ENCODE peak calls at places on chromosome 18, in nine cellular contexts. K, A, Y, N, H, F, P, X and O are unnamed samples.

GRCh38 chr18:58541789-58542425 is 87.0 kb downstream of the ALPK2 start:
- DNase-seq in F (peak), Y (no peak), K (no peak), H (peak), N (no peak), X (no peak), A (no peak), P (no peak), O (peak)

GRCh38 chr18:47166235-47166634 is 9.9 kb downstream of the IER3IP1 start:
- DNase-seq in N (no peak), X (no peak), P (no peak), H (peak), Y (no peak), K (no peak), F (no peak), A (no peak), O (no peak)

GRCh38 chr18:12076424-12077140 is 17.1 kb upstream of the ANKRD62 start:
- DNase-seq in N (no peak), A (no peak), H (peak), X (no peak), F (peak), P (no peak), Y (no peak), K (peak), O (no peak)

GRCh38 chr18:36298113-36298701 is 694 bp downstream of the FHOD3 start:
- DNase-seq in H (no peak), X (no peak), F (no peak), K (no peak), A (peak), Y (no peak), P (no peak), N (no peak), O (no peak)

GRCh38 chr18:58364867-58365533 is 263.9 kb downstream of the ALPK2 start:
- DNase-seq in K (no peak), F (no peak), A (no peak), P (no peak), Y (no peak), N (no peak), X (no peak), H (no peak), O (no peak)

GRCh38 chr18:64416990-64417389 is 268.1 kb upstream of the LINC00305 start:
- DNase-seq in K (no peak), P (no peak), X (no peak), Y (no peak), F (no peak), N (no peak), A (no peak), H (no peak), O (no peak)

GRCh38 chr18:35096677-35097011 is 55.4 kb downstream of the MAPRE2 start:
- DNase-seq in H (no peak), X (no peak), N (no peak), P (no peak), A (no peak), F (no peak), Y (no peak), K (no peak), O (no peak)

GRCh38 chr18:10928971-10929373 is 220.4 kb downstream of the PIEZO2 start:
- DNase-seq in A (no peak), F (no peak), X (no peak), H (no peak), Y (no peak), N (no peak), K (no peak), P (no peak), O (no peak)

GRCh38 chr18:27863780-27864430 is 313.0 kb downstream of the CDH2 start:
- DNase-seq in N (no peak), K (peak), X (no peak), P (no peak), F (no peak), Y (no peak), H (no peak), A (no peak), O (no peak)

GRCh38 chr18:10320848-10321247 is 133.6 kb upstream of the APCDD1 start:
- DNase-seq in F (no peak), P (peak), K (no peak), A (no peak), Y (no peak), H (peak), X (no peak), N (no peak), O (peak)

GRCh38 chr18:61669320-61669719 is 223.5 kb downstream of the RNF152 start:
- DNase-seq in Y (no peak), F (no peak), N (no peak), H (no peak), A (no peak), K (no peak), P (no peak), X (no peak), O (peak)

GRCh38 chr18:13269599-13270011 is 51.0 kb downstream of the LDLRAD4 start:
- DNase-seq in N (no peak), X (no peak), H (no peak), Y (peak), A (no peak), F (no peak), K (no peak), P (no peak), O (no peak)

GRCh38 chr18:21168880-21169279 is 57.3 kb upstream of the ROCK1 start:
- DNase-seq in F (no peak), K (no peak), H (no peak), X (no peak), Y (no peak), N (no peak), A (no peak), P (no peak), O (no peak)

GRCh38 chr18:12944724-12945123 is 3.1 kb upstream of the SEH1L start:
- DNase-seq in N (no peak), X (no peak), H (peak), A (peak), K (no peak), Y (no peak), P (no peak), F (no peak), O (no peak)

GRCh38 chr18:11946756-11947155 is 34.6 kb upstream of the IMPA2 start:
- DNase-seq in H (peak), F (peak), A (peak), K (no peak), X (no peak), N (no peak), Y (peak), P (no peak), O (no peak)

GRCh38 chr18:61531182-61531581 is 198.0 kb downstream of the CDH20 start:
- DNase-seq in Y (no peak), A (no peak), X (no peak), F (no peak), K (peak), P (no peak), H (no peak), N (no peak), O (no peak)

GRCh38 chr18:52340466-52341378 is 725 bp downstream of the DCC start:
- DNase-seq in Y (no peak), H (no peak), F (no peak), P (no peak), K (peak), A (no peak), X (no peak), N (no peak), O (no peak)

GRCh38 chr18:24986611-24987270 is 365.2 kb downstream of the ZNF521 start:
- DNase-seq in Y (no peak), K (no peak), X (no peak), A (no peak), N (no peak), H (no peak), P (no peak), F (no peak), O (no peak)

GRCh38 chr18:57975805-57976204 is 68.2 kb upstream of the NEDD4L start:
- DNase-seq in P (no peak), Y (no peak), H (no peak), K (no peak), N (no peak), X (no peak), F (no peak), A (no peak), O (no peak)

GRCh38 chr18:33201509-33201926 is 239.0 kb downstream of the CCDC178 start:
- DNase-seq in X (no peak), F (peak), H (peak), N (no peak), A (no peak), P (no peak), Y (no peak), K (peak), O (no peak)

GRCh38 chr18:42306208-42306980 is 351.4 kb downstream of the PIK3C3 start:
- DNase-seq in F (peak), N (no peak), Y (no peak), A (no peak), P (no peak), H (no peak), X (no peak), K (peak), O (no peak)

GRCh38 chr18:58254873-58255511 is 211.0 kb downstream of the NEDD4L start:
- DNase-seq in P (no peak), Y (peak), X (no peak), N (no peak), F (no peak), K (no peak), A (no peak), H (no peak), O (no peak)

GRCh38 chr18:78830161-78830560 is 149.5 kb upstream of the SALL3 start:
- DNase-seq in N (no peak), K (no peak), A (no peak), H (no peak), P (no peak), X (no peak), F (no peak), Y (no peak), O (no peak)

GRCh38 chr18:44789704-44790103 is 109.0 kb downstream of the SETBP1 start:
- DNase-seq in P (no peak), K (peak), H (no peak), F (peak), Y (no peak), X (no peak), N (no peak), A (no peak), O (peak)

GRCh38 chr18:27599202-27599829 is 414.2 kb upstream of the CHST9 start:
- DNase-seq in X (no peak), Y (no peak), F (peak), P (no peak), A (no peak), K (peak), N (no peak), H (peak), O (no peak)

GRCh38 chr18:63244585-63244984 is 75.0 kb downstream of the BCL2 start:
- DNase-seq in H (no peak), F (no peak), P (no peak), N (no peak), X (no peak), K (no peak), A (no peak), Y (no peak), O (no peak)
- H3K4me3 ChIP-seq in H (no peak), F (no peak), P (no peak), N (no peak), X (no peak), K (no peak), A (no peak), Y (no peak), O (no peak)

GRCh38 chr18:8402237-8402636 is 207.0 kb upstream of the RAB12 start:
- DNase-seq in F (no peak), X (no peak), A (no peak), K (no peak), H (no peak), P (no peak), N (no peak), Y (no peak), O (no peak)
- TF ChIP-seq CTCF in F (no peak), X (no peak), A (no peak), K (no peak), H (no peak), P (no peak), N (no peak), Y (no peak), O (no peak)

GRCh38 chr18:5452943-5453342 is 90.9 kb downstream of the EPB41L3 start:
- DNase-seq in H (no peak), K (no peak), F (no peak), N (no peak), Y (no peak), P (no peak), A (no peak), X (no peak), O (no peak)

GRCh38 chr18:5457467-5457957 is 86.3 kb downstream of the EPB41L3 start:
- DNase-seq in P (no peak), H (no peak), N (no peak), X (no peak), Y (no peak), K (no peak), A (no peak), F (no peak), O (no peak)

GRCh38 chr18:5461056-5461455 is 82.7 kb downstream of the EPB41L3 start:
- DNase-seq in K (no peak), F (no peak), P (no peak), H (no peak), A (no peak), Y (no peak), X (no peak), N (no peak), O (peak)

GRCh38 chr18:5455644-5456043 is 88.2 kb downstream of the EPB41L3 start:
- DNase-seq in P (no peak), N (no peak), A (no peak), K (no peak), X (no peak), F (peak), Y (no peak), H (no peak), O (no peak)

DNA sequence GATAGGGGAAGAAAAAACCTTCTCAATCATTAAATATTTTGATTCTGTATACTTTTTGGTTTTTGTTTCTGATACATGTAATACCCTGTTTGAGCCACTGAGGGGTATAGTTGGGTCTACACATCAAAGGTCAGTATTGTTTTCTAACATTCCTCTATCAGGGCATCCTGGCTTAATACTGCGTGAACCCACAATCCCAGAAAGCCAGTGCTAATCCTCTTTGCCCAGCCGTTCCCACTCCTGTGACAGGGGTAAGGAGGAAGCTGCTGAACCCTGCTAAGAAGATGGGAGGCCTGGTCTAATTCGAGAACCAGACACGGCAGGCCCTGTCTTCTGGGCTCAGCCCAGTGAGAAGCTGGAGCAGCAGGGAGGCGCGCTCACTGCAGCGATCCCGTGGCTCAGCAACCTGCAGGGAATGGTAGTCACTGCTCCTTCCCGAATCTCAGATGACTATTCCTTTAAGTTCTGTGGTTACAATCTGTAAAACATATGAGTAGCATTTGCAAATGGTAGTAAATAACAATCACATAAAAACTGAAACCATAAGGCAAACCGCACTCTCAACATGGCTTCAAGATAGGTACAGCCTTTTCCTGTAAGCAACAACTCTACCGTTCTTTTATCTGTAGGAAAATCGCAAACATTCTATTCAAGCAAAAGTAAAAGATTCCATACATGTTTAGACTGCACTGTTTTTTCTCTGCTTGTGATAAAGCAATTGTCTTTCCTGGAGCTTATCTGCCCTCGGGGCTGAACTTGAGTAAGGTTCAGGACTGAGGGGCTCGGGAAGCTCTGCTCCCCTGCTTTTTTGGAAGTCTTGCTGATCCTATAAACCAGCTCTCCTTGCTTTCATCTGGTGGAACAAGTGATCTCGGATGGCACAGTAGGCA is 87.0 kb downstream of the EPB41L3 start:
- DNase-seq in H (no peak), K (peak), N (no peak), Y (peak), X (no peak), P (no peak), F (no peak), A (no peak), O (peak)
- H3K4me3 ChIP-seq in H (no peak), K (no peak), N (no peak), Y (no peak), X (no peak), P (no peak), F (no peak), A (no peak), O (peak)

GRCh38 chr18:55577812-55578539 is 10.0 kb downstream of the TCF4 start:
- DNase-seq in F (no peak), K (peak), Y (no peak), N (no peak), X (no peak), A (no peak), P (no peak), H (peak), O (no peak)
- TF ChIP-seq CTCF in F (peak), K (no peak), Y (no peak), N (no peak), X (no peak), A (no peak), P (no peak), H (no peak), O (no peak)

DNA sequence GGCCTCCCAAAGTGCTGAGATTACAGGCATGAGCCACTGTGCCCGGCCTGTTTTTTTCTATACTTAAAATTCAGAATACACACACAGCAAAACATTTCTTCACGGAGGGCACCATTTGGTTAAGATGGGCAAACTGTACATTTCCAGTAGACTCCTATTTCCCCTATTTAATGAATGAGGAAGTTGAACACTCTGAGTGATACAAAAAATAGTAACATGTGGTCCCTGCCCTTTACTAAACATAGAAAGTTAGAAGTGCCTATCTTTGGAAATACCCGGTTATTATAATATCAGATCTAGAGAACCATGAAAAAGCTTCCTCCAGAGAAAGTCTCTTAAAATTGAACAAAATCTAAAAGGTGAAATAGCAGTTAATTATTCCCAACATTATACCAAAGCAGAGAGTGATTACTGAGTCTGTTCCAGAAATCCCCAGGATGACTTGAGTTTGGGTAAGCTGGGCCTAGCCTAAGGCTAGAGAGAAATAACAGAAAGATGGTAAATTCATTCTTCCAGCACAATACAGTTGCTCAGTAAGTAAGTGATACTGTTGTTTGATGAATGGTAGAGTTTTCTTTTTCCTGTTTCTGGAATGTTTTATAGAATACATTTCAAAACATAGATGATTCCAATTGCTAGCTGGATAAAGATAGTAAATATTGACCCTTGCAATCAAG is 23.3 kb upstream of the RMC1 start:
- DNase-seq in F (no peak), K (no peak), N (no peak), X (no peak), Y (no peak), A (no peak), H (peak), P (no peak), O (no peak)
- H3K4me3 ChIP-seq in F (no peak), K (no peak), N (no peak), X (no peak), Y (no peak), A (no peak), H (no peak), P (no peak), O (no peak)